ENCODE peak calls at places on chromosomes 4 and X, in five cellular contexts. One of them, this sample, is unnamed.

GRCh38 chrX:2705036-2705435 is 13.9 kb downstream of the CD99 start:
- DNase-seq in ACHN: no peak
- DNase-seq in amniotic stem cell: no peak
- DNase-seq in activated CD8-positive, alpha-beta memory T cell treated with anti-CD3 and anti-CD28 coated beads for 48 hours: no peak
- DNase-seq in fibroblast of lung: peak
- DNase-seq in this sample: peak

GRCh38 chr4:87734084-87734483 is 65.3 kb upstream of the IBSP start:
- DNase-seq in ACHN: no peak
- DNase-seq in amniotic stem cell: no peak
- DNase-seq in activated CD8-positive, alpha-beta memory T cell treated with anti-CD3 and anti-CD28 coated beads for 48 hours: no peak
- DNase-seq in fibroblast of lung: no peak
- DNase-seq in this sample: no peak

GRCh38 chr4:37830640-37831039 is 4.2 kb downstream of the PGM2 start:
- DNase-seq in ACHN: no peak
- DNase-seq in amniotic stem cell: no peak
- DNase-seq in activated CD8-positive, alpha-beta memory T cell treated with anti-CD3 and anti-CD28 coated beads for 48 hours: no peak
- DNase-seq in fibroblast of lung: no peak
- DNase-seq in this sample: no peak

GRCh38 chr4:144582975-144583374 is 63.0 kb upstream of the HHIP start:
- DNase-seq in ACHN: no peak
- DNase-seq in amniotic stem cell: no peak
- DNase-seq in activated CD8-positive, alpha-beta memory T cell treated with anti-CD3 and anti-CD28 coated beads for 48 hours: no peak
- DNase-seq in fibroblast of lung: peak
- DNase-seq in this sample: no peak

GRCh38 chr4:95949136-95949765 is 109.4 kb downstream of the PDHA2 start:
- DNase-seq in ACHN: no peak
- DNase-seq in amniotic stem cell: no peak
- DNase-seq in activated CD8-positive, alpha-beta memory T cell treated with anti-CD3 and anti-CD28 coated beads for 48 hours: no peak
- DNase-seq in fibroblast of lung: peak
- DNase-seq in this sample: no peak

GRCh38 chr4:6198278-6198677 is 2.1 kb downstream of the JAKMIP1 start:
- DNase-seq in ACHN: no peak
- DNase-seq in amniotic stem cell: no peak
- DNase-seq in activated CD8-positive, alpha-beta memory T cell treated with anti-CD3 and anti-CD28 coated beads for 48 hours: peak
- DNase-seq in fibroblast of lung: no peak
- DNase-seq in this sample: no peak

GRCh38 chrX:146907391-146908240 is 93.1 kb upstream of the CXorf51A start:
- DNase-seq in ACHN: no peak
- DNase-seq in amniotic stem cell: no peak
- DNase-seq in activated CD8-positive, alpha-beta memory T cell treated with anti-CD3 and anti-CD28 coated beads for 48 hours: no peak
- DNase-seq in fibroblast of lung: peak
- DNase-seq in this sample: no peak

GRCh38 chr4:176959980-176960379 is 167.3 kb upstream of the VEGFC start:
- DNase-seq in ACHN: no peak
- DNase-seq in amniotic stem cell: no peak
- DNase-seq in activated CD8-positive, alpha-beta memory T cell treated with anti-CD3 and anti-CD28 coated beads for 48 hours: no peak
- DNase-seq in fibroblast of lung: no peak
- DNase-seq in this sample: no peak

GRCh38 chr4:28378109-28378830 is 1517.6 kb downstream of the STIM2 start:
- DNase-seq in ACHN: no peak
- DNase-seq in amniotic stem cell: no peak
- DNase-seq in activated CD8-positive, alpha-beta memory T cell treated with anti-CD3 and anti-CD28 coated beads for 48 hours: no peak
- DNase-seq in fibroblast of lung: no peak
- DNase-seq in this sample: no peak

GRCh38 chr4:95637047-95637600 is 88.4 kb upstream of the UNC5C start:
- DNase-seq in ACHN: peak
- DNase-seq in amniotic stem cell: no peak
- DNase-seq in activated CD8-positive, alpha-beta memory T cell treated with anti-CD3 and anti-CD28 coated beads for 48 hours: no peak
- DNase-seq in fibroblast of lung: peak
- DNase-seq in this sample: no peak

GRCh38 chrX:69146739-69147138 is 18.5 kb downstream of the PJA1 start:
- DNase-seq in ACHN: no peak
- DNase-seq in amniotic stem cell: no peak
- DNase-seq in activated CD8-positive, alpha-beta memory T cell treated with anti-CD3 and anti-CD28 coated beads for 48 hours: no peak
- DNase-seq in fibroblast of lung: no peak
- DNase-seq in this sample: no peak

GRCh38 chr4:2047031-2047660 is 12.0 kb upstream of the NAT8L start:
- DNase-seq in ACHN: no peak
- DNase-seq in amniotic stem cell: no peak
- DNase-seq in activated CD8-positive, alpha-beta memory T cell treated with anti-CD3 and anti-CD28 coated beads for 48 hours: no peak
- DNase-seq in fibroblast of lung: no peak
- DNase-seq in this sample: no peak

GRCh38 chrX:20046864-20047263 is 56.0 kb upstream of the BCLAF3 start:
- DNase-seq in ACHN: no peak
- DNase-seq in amniotic stem cell: no peak
- DNase-seq in activated CD8-positive, alpha-beta memory T cell treated with anti-CD3 and anti-CD28 coated beads for 48 hours: no peak
- DNase-seq in fibroblast of lung: no peak
- DNase-seq in this sample: no peak

GRCh38 chrX:36898301-36898700 is 109.9 kb upstream of the FAM47C start:
- DNase-seq in ACHN: peak
- DNase-seq in amniotic stem cell: no peak
- DNase-seq in activated CD8-positive, alpha-beta memory T cell treated with anti-CD3 and anti-CD28 coated beads for 48 hours: no peak
- DNase-seq in fibroblast of lung: no peak
- DNase-seq in this sample: no peak

This sample was measured in ovary.